ENCODE peak calls at places on chromosomes 7 and 10, in four cellular contexts. L, C, P and B are unnamed samples.
A peak's percentile ranks its signal among the peaks of the same experiment; 100 is the strongest.

GRCh38 chr7:84914598-84914997 is 272.3 kb downstream of the SEMA3D start:
- DNase-seq in L (peak; percentile 10), C (no peak), P (peak; percentile 30), B (no peak)

GRCh38 chr7:17041324-17041723 is 159.5 kb upstream of the AGR3 start:
- DNase-seq in L (no peak), C (no peak), P (peak; percentile 87), B (no peak)

GRCh38 chr7:135659159-135659837 is 3.0 kb upstream of the STMP1 start:
- DNase-seq in L (no peak), C (no peak), P (no peak), B (no peak)

GRCh38 chr7:47663841-47664240 is 81.9 kb upstream of the TNS3 start:
- DNase-seq in L (no peak), C (no peak), P (no peak), B (no peak)

GRCh38 chr7:82109288-82109687 is 334.3 kb downstream of the CACNA2D1 start:
- DNase-seq in L (no peak), C (no peak), P (peak; percentile 78), B (no peak)

GRCh38 chr7:99267530-99268360 is 4.9 kb upstream of the MYH16 start:
- DNase-seq in L (peak; percentile 85), C (peak; percentile 72), P (peak; percentile 92), B (no peak)

GRCh38 chr7:55325371-55325792 is 39.8 kb upstream of the LANCL2 start:
- DNase-seq in L (no peak), C (peak; percentile 51), P (peak; percentile 83), B (peak; percentile 71)

GRCh38 chr7:94838717-94839116 is 68.7 kb upstream of the PPP1R9A start:
- DNase-seq in L (no peak), C (no peak), P (no peak), B (no peak)

GRCh38 chr10:73734028-73734720 is 10.0 kb upstream of the SEC24C start:
- DNase-seq in L (no peak), C (no peak), P (no peak), B (no peak)

GRCh38 chr10:992523-993340 is 4.5 kb downstream of the GTPBP4 start:
- DNase-seq in L (no peak), C (no peak), P (no peak), B (no peak)

GRCh38 chr7:37411444-37412034 is 37.1 kb downstream of the ELMO1 start:
- DNase-seq in L (no peak), C (no peak), P (no peak), B (no peak)

GRCh38 chr7:128160296-128160695 is 80.8 kb upstream of the LEP start:
- DNase-seq in L (no peak), C (no peak), P (no peak), B (no peak)

GRCh38 chr10:113895018-113895417 is 40.6 kb downstream of the NHLRC2 start:
- DNase-seq in L (no peak), C (no peak), P (peak; percentile 82), B (no peak)

GRCh38 chr7:129095258-129095657 is 40.3 kb upstream of the TNPO3 start:
- DNase-seq in L (no peak), C (no peak), P (no peak), B (no peak)

GRCh38 chr7:114478384-114478783 is 63.8 kb downstream of the FOXP2 start:
- DNase-seq in L (no peak), C (no peak), P (no peak), B (no peak)

GRCh38 chr7:93883078-93883916 is 7.3 kb downstream of the TFPI2 start:
- DNase-seq in L (no peak), C (no peak), P (no peak), B (no peak)

DNA sequence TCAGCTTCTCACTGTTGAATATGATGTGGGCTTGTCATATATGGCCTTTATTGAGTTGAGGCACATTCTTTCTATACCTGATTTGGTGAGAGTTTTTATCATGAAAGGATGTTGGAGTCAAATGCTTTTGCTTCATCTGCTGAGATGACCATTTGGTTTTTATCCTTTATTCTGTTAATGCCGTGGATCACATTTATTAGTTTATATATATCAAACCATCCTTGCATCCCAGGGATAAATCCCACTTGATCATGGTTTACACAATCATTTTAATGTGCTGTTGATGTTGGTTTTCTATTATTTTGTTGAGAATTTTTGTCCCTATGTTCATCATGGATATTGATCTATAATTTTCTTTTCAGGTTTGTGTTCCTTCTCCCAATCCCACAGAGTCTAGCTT is 67.0 kb downstream of the EBLN1 start:
- DNase-seq in L (no peak), C (no peak), P (no peak), B (no peak)
- H3K27ac ChIP-seq in L (no peak overlapping the region), C (no peak overlapping the region), P (no peak overlapping the region), B (no peak overlapping the region)

GRCh38 chr10:97459933-97460332 is 14.0 kb downstream of the ZDHHC16 start:
- DNase-seq in L (no peak), C (no peak), P (no peak), B (no peak)

GRCh38 chr10:97459111-97459510 is 13.1 kb downstream of the ZDHHC16 start:
- DNase-seq in L (no peak), C (no peak), P (no peak), B (no peak)

GRCh38 chr10:97454330-97455036 is 8.5 kb downstream of the ZDHHC16 start:
- DNase-seq in L (no peak), C (no peak), P (no peak), B (no peak)

GRCh38 chr10:97456686-97457065 is 10.7 kb downstream of the ZDHHC16 start:
- DNase-seq in L (no peak), C (no peak), P (no peak), B (no peak)

GRCh38 chr10:97456034-97456685 is 10.2 kb downstream of the ZDHHC16 start:
- DNase-seq in L (no peak), C (no peak), P (no peak), B (no peak)
- H3K27ac ChIP-seq in L (no peak overlapping the region), C (no peak overlapping the region), P (no peak overlapping the region), B (no peak overlapping the region)

DNA sequence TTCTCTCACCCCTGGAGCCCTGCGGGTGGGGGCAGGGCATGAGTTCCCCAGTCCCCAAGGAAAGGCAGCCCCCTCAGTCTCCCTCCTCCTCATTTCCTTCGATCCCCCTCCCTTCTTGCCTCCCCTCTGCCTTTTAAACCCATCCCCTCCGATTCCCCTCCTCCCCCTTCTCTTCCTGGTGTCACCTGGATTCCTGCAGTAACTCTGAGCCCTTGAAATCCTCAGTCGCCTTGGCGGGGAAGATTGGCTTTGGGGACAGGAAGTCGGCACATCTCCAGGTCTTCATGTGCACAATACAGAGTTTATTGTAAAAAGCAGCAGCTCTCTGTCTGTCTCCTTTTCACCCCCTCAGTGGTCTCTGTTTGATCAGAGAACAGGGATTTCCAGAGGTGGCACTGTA is 1.3 kb upstream of the MUC12 start:
- DNase-seq in L (no peak), C (no peak), P (no peak), B (no peak)
- H3K27ac ChIP-seq in L (no peak overlapping the region), C (no peak overlapping the region), P (no peak overlapping the region), B (no peak overlapping the region)

DNA sequence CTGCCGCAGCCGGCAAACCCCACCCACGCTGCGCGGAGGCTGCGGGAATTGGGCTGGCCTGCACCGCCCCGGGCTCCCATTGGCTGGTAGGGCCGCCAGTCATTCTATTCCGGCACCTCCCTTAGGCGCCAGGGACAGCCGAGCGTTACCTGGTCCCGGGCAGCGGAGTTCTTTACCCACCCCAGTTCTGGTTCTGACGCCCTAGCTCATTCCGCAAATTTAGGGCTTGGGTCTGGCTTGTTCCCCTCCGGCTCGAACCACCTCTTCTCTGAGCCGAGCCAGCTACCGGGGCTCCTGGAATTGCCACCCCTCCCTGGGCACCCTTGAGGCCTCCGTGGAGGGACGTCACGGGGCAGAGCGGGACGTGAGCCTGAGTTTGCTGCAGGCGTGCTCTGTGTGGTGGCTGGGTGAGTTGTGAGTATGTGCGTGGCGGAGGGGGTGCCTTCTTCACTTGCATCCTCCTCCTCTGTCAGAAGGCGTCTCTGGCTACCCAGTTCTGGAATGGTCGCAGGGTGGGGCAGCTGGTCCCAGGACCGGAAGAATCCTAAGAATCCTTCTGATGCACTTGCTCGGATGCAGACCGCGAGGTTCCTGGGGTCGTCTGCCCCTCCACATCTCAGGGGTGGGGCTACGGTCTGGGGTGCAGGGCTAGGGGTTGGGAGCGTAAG is at the start of the genes PDZD7 and SFXN3:
- DNase-seq in L (peak; percentile 94), C (peak; percentile 98), P (peak; percentile 91), B (peak; percentile 99)
- H3K27ac ChIP-seq in L (peak within 1 kb of the TSS; percentile 81), C (peak within 1 kb of the TSS; percentile 86), P (peak within 1 kb of the TSS; percentile 95), B (peak within 1 kb of the TSS; percentile 97)

DNA sequence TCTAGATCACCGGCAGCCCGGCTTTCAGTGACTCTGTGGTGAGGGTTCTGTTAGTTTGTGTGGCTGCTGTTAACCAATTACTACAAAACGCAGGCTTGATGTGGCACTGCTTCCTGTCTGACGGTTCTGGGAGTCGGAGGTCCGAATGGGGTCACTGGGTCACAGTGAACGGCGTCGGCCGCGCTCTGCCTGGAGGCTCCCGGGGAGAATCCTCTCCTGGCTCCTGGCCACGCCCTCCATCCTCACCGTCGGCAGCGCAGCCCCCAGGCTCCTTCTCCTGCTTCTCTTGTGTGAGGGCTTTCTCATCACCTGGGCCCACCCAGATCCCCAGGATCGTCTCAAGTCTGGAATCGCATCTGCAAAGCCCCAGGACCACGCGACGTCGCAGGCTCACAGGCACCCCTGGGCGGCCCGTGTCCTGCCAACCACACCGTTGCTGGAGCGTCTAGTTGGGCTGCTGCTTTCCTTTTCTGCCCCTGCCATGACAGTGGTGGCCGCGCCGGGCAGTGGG is 31.8 kb upstream of the NKX6-2 start:
- DNase-seq in L (no peak), C (peak; percentile 23), P (no peak), B (no peak)
- H3K27ac ChIP-seq in L (no peak overlapping the region), C (no peak overlapping the region), P (no peak overlapping the region), B (no peak overlapping the region)

GRCh38 chr7:105027176-105027853 is 13.3 kb downstream of the KMT2E start:
- DNase-seq in L (no peak), C (no peak), P (no peak), B (no peak)

GRCh38 chr7:105026750-105027149 is 12.7 kb downstream of the KMT2E start:
- DNase-seq in L (no peak), C (no peak), P (peak; percentile 36), B (no peak)

GRCh38 chr7:105030447-105030846 is 16.4 kb downstream of the KMT2E start:
- DNase-seq in L (no peak), C (no peak), P (no peak), B (no peak)

GRCh38 chr7:105024734-105025133 is 10.7 kb downstream of the KMT2E start:
- DNase-seq in L (no peak), C (no peak), P (peak; percentile 72), B (no peak)

DNA sequence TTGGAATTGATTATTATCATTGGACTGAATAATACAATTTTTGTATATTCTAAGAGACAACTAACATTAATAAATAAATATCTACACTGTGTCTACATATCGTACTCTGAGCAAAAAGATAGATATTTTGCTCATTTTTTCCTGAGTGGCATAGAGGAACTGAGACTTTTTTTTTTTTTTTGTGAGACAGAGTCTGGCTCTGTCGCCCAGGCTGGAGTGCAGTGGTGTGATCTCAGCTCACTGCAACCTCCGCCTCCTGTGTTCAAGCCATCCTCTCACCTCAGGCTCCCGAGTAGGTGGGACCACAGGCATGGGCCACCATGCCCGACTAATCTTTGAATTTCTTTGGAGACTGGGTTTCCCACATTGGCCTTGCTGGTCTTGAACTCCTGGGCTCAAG is 14.0 kb downstream of the KMT2E start:
- DNase-seq in L (no peak), C (no peak), P (no peak), B (no peak)
- H3K27ac ChIP-seq in L (no peak overlapping the region), C (no peak overlapping the region), P (no peak overlapping the region), B (no peak overlapping the region)

GRCh38 chr10:90337316-90337715 is 520.5 kb downstream of the HTR7 start:
- DNase-seq in L (no peak), C (no peak), P (no peak), B (no peak)
- H3K27ac ChIP-seq in L (no peak overlapping the region), C (no peak overlapping the region), P (no peak overlapping the region), B (no peak overlapping the region)